ENCODE peak calls at places on chromosomes 5 and 9, in ten cellular contexts. M is AG10803; V is neuronal stem cell; U is T-cell; G is HTR-8/SVneo; T is Right ventricle myocardium superior; Q is AG04449; S is IMR-90; I is CD8-positive, alpha-beta T cell; D is RPMI7951. W is an unnamed sample.

GRCh38 chr5:82031220-82032119 is 59.6 kb downstream of the ATG10 start:
- DNase-seq in M (no peak), V (peak), U (no peak), G (no peak), T (peak), Q (no peak), S (no peak), I (no peak), D (no peak), W (no peak)

GRCh38 chr9:13688223-13688989 is 408.9 kb upstream of the MPDZ start:
- DNase-seq in M (no peak), V (peak), U (no peak), G (no peak), T (no peak), Q (no peak), S (no peak), I (no peak), D (no peak), W (no peak)

GRCh38 chr9:13082796-13083195 is 196.7 kb downstream of the MPDZ start:
- DNase-seq in M (no peak), V (no peak), U (no peak), G (no peak), T (no peak), Q (no peak), S (no peak), I (no peak), D (no peak), W (no peak)

GRCh38 chr5:98898743-98899142 is 30.1 kb downstream of the CHD1 start:
- DNase-seq in M (no peak), V (no peak), U (no peak), G (no peak), T (no peak), Q (no peak), S (no peak), I (no peak), D (no peak), W (no peak)

GRCh38 chr9:89120704-89121103 is 57.9 kb downstream of the SHC3 start:
- DNase-seq in M (no peak), V (no peak), U (no peak), G (no peak), T (no peak), Q (no peak), S (no peak), I (no peak), D (no peak), W (no peak)

GRCh38 chr9:130222833-130223232 is 42.7 kb upstream of the HMCN2 start:
- DNase-seq in M (no peak), V (no peak), U (no peak), G (no peak), T (no peak), Q (no peak), S (no peak), I (no peak), D (no peak), W (no peak)

GRCh38 chr9:13023498-13023897 is 248.7 kb downstream of the LURAP1L start:
- DNase-seq in M (no peak), V (no peak), U (no peak), G (no peak), T (no peak), Q (no peak), S (peak), I (no peak), D (no peak), W (peak)

GRCh38 chr5:1174122-1174936 is 27.1 kb upstream of the SLC6A19 start:
- DNase-seq in M (peak), V (no peak), U (peak), G (peak), T (peak), Q (no peak), S (peak), I (peak), D (peak), W (peak)

GRCh38 chr9:126902160-126902559 is 12.4 kb upstream of the RALGPS1 start:
- DNase-seq in M (no peak), V (no peak), U (no peak), G (no peak), T (no peak), Q (no peak), S (no peak), I (no peak), D (no peak), W (no peak)

GRCh38 chr9:124137009-124137943 is 120.5 kb upstream of the NEK6 start:
- DNase-seq in M (no peak), V (no peak), U (no peak), G (no peak), T (peak), Q (no peak), S (peak), I (no peak), D (no peak), W (peak)

GRCh38 chr9:85741112-85741874 is 461 bp downstream of the AGTPBP1 start:
- DNase-seq in M (no peak), V (peak), U (peak), G (no peak), T (peak), Q (no peak), S (peak), I (peak), D (peak), W (peak)

GRCh38 chr5:1383886-1384401 is 39.0 kb upstream of the CLPTM1L start:
- DNase-seq in M (no peak), V (no peak), U (no peak), G (no peak), T (peak), Q (no peak), S (no peak), I (no peak), D (no peak), W (no peak)

GRCh38 chr5:73448072-73448432 is 525 bp downstream of the FOXD1 start:
- DNase-seq in M (no peak), V (no peak), U (no peak), G (no peak), T (no peak), Q (no peak), S (no peak), I (no peak), D (no peak), W (no peak)

GRCh38 chr5:43729846-43730478 is 127.0 kb downstream of the NNT start:
- DNase-seq in M (peak), V (peak), U (no peak), G (peak), T (no peak), Q (no peak), S (peak), I (no peak), D (peak), W (no peak)

GRCh38 chr5:31530541-31531265 is 1.2 kb downstream of the DROSHA start:
- DNase-seq in M (no peak), V (no peak), U (no peak), G (no peak), T (no peak), Q (no peak), S (no peak), I (no peak), D (no peak), W (peak)

GRCh38 chr5:178392998-178393397 is 160.4 kb upstream of the PHYKPL start:
- DNase-seq in M (no peak), V (no peak), U (no peak), G (no peak), T (no peak), Q (no peak), S (no peak), I (no peak), D (no peak), W (no peak)

GRCh38 chr9:86854898-86855523 is 92.3 kb downstream of the GAS1 start:
- DNase-seq in M (peak), V (peak), U (no peak), G (peak), T (no peak), Q (peak), S (peak), I (no peak), D (peak), W (peak)

GRCh38 chr5:53490747-53491146 is 10.3 kb downstream of the FST start:
- DNase-seq in M (peak), V (no peak), U (no peak), G (peak), T (no peak), Q (peak), S (peak), I (no peak), D (no peak), W (no peak)

GRCh38 chr9:137426018-137426681 is 3.0 kb downstream of the NOXA1 start:
- DNase-seq in M (no peak), V (no peak), U (no peak), G (no peak), T (peak), Q (no peak), S (no peak), I (no peak), D (no peak), W (no peak)

GRCh38 chr5:138111937-138112336 is 27.3 kb downstream of the NME5 start:
- DNase-seq in M (peak), V (no peak), U (no peak), G (no peak), T (no peak), Q (no peak), S (peak), I (no peak), D (no peak), W (peak)